ENCODE peak calls at places on chromosomes 16 and 17, in eight cellular contexts. V is KBM-7; W is T-helper 1 cell; N is T-helper 22 cell; Y is naive thymus-derived CD4-positive, alpha-beta T cell; R is prostate gland; Q is activated CD4-positive, alpha-beta memory T cell treated with anti-CD3 and anti-CD28 coated beads for 36 hours; X is NCI-H526. E is an unnamed sample.

GRCh38 chr17:48055531-48056245 is 7.5 kb downstream of the NFE2L1 start:
- DNase-seq in N (no peak), Y (no peak), Q (peak), W (no peak), V (no peak), R (no peak), X (peak), E (no peak)

GRCh38 chr17:45948498-45948880 is 50.6 kb upstream of the STH start:
- DNase-seq in R (no peak), Q (no peak), Y (no peak), X (no peak), W (no peak), N (no peak), V (no peak), E (no peak)

GRCh38 chr16:69613283-69614154 is 47.8 kb downstream of the NFAT5 start:
- DNase-seq in R (peak), X (peak), Y (no peak), Q (no peak), V (peak), W (no peak), N (no peak), E (no peak)

GRCh38 chr16:89537549-89537925 is 22.9 kb upstream of the RPL13 start:
- DNase-seq in X (no peak), Q (no peak), Y (no peak), V (no peak), R (no peak), N (no peak), W (no peak), E (no peak)

GRCh38 chr16:10895053-10895946 is 18.3 kb downstream of the CIITA start:
- DNase-seq in R (no peak), X (no peak), Q (peak), N (no peak), V (peak), W (no peak), Y (peak), E (peak)

GRCh38 chr17:73589096-73589980 is 54.9 kb downstream of the SDK2 start:
- DNase-seq in R (no peak), X (no peak), Y (no peak), N (no peak), W (no peak), V (no peak), Q (no peak), E (no peak)

GRCh38 chr17:17913695-17914332 is 58.4 kb downstream of the TOM1L2 start:
- DNase-seq in W (no peak), Q (peak), V (peak), N (no peak), R (peak), Y (no peak), X (no peak), E (no peak)

GRCh38 chr16:11498683-11499082 is 88.0 kb downstream of the LITAF start:
- DNase-seq in N (no peak), W (no peak), R (no peak), V (peak), Y (no peak), X (no peak), Q (no peak), E (no peak)

GRCh38 chr17:12967962-12968361 is 49.9 kb downstream of the ELAC2 start:
- DNase-seq in W (no peak), Y (no peak), N (no peak), R (no peak), X (no peak), Q (no peak), V (no peak), E (no peak)

GRCh38 chr17:57578608-57578990 is 166.5 kb downstream of the CCDC182 start:
- DNase-seq in N (no peak), R (no peak), X (peak), Y (no peak), W (no peak), Q (no peak), V (no peak), E (no peak)

GRCh38 chr16:67304006-67304405 is 22.5 kb downstream of the KCTD19 start:
- DNase-seq in Q (no peak), W (no peak), V (no peak), R (no peak), X (no peak), Y (no peak), N (no peak), E (no peak)

GRCh38 chr17:56489980-56490379 is 103.5 kb upstream of the NOG start:
- DNase-seq in W (no peak), R (no peak), Y (no peak), V (no peak), Q (no peak), X (no peak), N (no peak), E (no peak)

GRCh38 chr17:9271989-9272388 is 250.7 kb downstream of the NTN1 start:
- DNase-seq in R (no peak), Q (no peak), X (no peak), W (no peak), V (no peak), Y (no peak), N (no peak), E (no peak)

GRCh38 chr17:43768382-43768781 is 9.8 kb upstream of the SOST start:
- DNase-seq in Y (no peak), Q (no peak), R (no peak), X (no peak), V (peak), W (no peak), N (no peak), E (no peak)

GRCh38 chr16:21101631-21102420 is 48.8 kb downstream of the DNAH3 start:
- DNase-seq in V (no peak), N (no peak), W (no peak), R (no peak), Q (peak), X (peak), Y (peak), E (no peak)

E was measured in progenitor cell of endocrine pancreas.